ENCODE peak calls at places on chromosome 1, in seven cellular contexts. E is pancreas, C is hepatocyte, S is AG04450, D is DND-41, R is sigmoid colon, N is mesothelial cell of epicardium. G is an unnamed sample.

GRCh38 chr1:164660415-164661174 is 101.6 kb downstream of the PBX1 start:
- DNase-seq in E (peak), C (no peak), S (no peak), D (peak), R (no peak), N (no peak), G (no peak)

GRCh38 chr1:28322209-28322608 is 6.6 kb upstream of the MED18 start:
- DNase-seq in E (peak), C (peak), S (no peak), D (no peak), R (no peak), N (no peak), G (no peak)

GRCh38 chr1:30778979-30779293 is 21.4 kb upstream of the LAPTM5 start:
- DNase-seq in E (no peak), C (no peak), S (no peak), D (no peak), R (no peak), N (no peak), G (no peak)

GRCh38 chr1:26412180-26412840 is 1.7 kb downstream of the LIN28A start:
- DNase-seq in E (no peak), C (no peak), S (no peak), D (no peak), R (no peak), N (no peak), G (no peak)

GRCh38 chr1:241413386-241413785 is 56.4 kb upstream of the RGS7 start:
- DNase-seq in E (no peak), C (no peak), S (peak), D (no peak), R (no peak), N (no peak), G (peak)

GRCh38 chr1:32966900-32967299 is 2.3 kb upstream of the RNF19B start:
- DNase-seq in E (no peak), C (no peak), S (no peak), D (no peak), R (no peak), N (no peak), G (no peak)

GRCh38 chr1:198651685-198652400 is 13.0 kb downstream of the PTPRC start:
- DNase-seq in E (no peak), C (no peak), S (no peak), D (no peak), R (no peak), N (no peak), G (no peak)

GRCh38 chr1:87916965-87917364 is 588.3 kb downstream of the LMO4 start:
- DNase-seq in E (no peak), C (no peak), S (no peak), D (no peak), R (no peak), N (no peak), G (no peak)

GRCh38 chr1:182588460-182589396 is at the start of gene RNASEL:
- DNase-seq in E (peak), C (peak), S (peak), D (peak), R (peak), N (peak), G (peak)

GRCh38 chr1:55781944-55782482 is 566.8 kb upstream of the USP24 start:
- DNase-seq in E (no peak), C (peak), S (peak), D (no peak), R (peak), N (no peak), G (no peak)

GRCh38 chr1:18991585-18991984 is 35.1 kb upstream of the IFFO2 start:
- DNase-seq in E (no peak), C (no peak), S (no peak), D (no peak), R (peak), N (no peak), G (no peak)
- TF ChIP-seq CTCF in E (no peak), C (no peak), S (no peak), D (no peak), R (no peak), N (no peak), G (no peak)

GRCh38 chr1:169699769-169700168 is 11.7 kb downstream of the SELL start:
- DNase-seq in E (no peak), C (no peak), S (no peak), D (no peak), R (no peak), N (no peak), G (no peak)
- TF ChIP-seq CTCF in E (no peak), C (no peak), S (no peak), D (peak), R (no peak), N (no peak), G (no peak)

GRCh38 chr1:2538376-2538775 is 8.3 kb upstream of the HES5 start:
- DNase-seq in E (no peak), C (no peak), S (no peak), D (no peak), R (no peak), N (no peak), G (no peak)

GRCh38 chr1:2540816-2541492 is 10.9 kb upstream of the HES5 start:
- DNase-seq in E (no peak), C (no peak), S (no peak), D (peak), R (no peak), N (no peak), G (no peak)

GRCh38 chr1:2537785-2538115 is 7.7 kb upstream of the HES5 start:
- DNase-seq in E (no peak), C (no peak), S (no peak), D (no peak), R (no peak), N (no peak), G (no peak)

GRCh38 chr1:2538872-2539271 is 8.8 kb upstream of the HES5 start:
- DNase-seq in E (no peak), C (no peak), S (no peak), D (no peak), R (no peak), N (no peak), G (no peak)

GRCh38 chr1:2539312-2539907 is 9.3 kb upstream of the HES5 start:
- DNase-seq in E (no peak), C (no peak), S (no peak), D (no peak), R (no peak), N (no peak), G (no peak)
- TF ChIP-seq CTCF in E (no peak), C (no peak), S (peak), D (peak), R (no peak), N (peak), G (peak)

GRCh38 chr1:221724931-221725605 is 16.8 kb downstream of the DUSP10 start:
- DNase-seq in E (no peak), C (no peak), S (no peak), D (no peak), R (no peak), N (no peak), G (no peak)

GRCh38 chr1:221723918-221724263 is 18.0 kb downstream of the DUSP10 start:
- DNase-seq in E (no peak), C (no peak), S (no peak), D (no peak), R (no peak), N (no peak), G (no peak)

GRCh38 chr1:221726331-221726692 is 15.6 kb downstream of the DUSP10 start:
- DNase-seq in E (no peak), C (no peak), S (no peak), D (no peak), R (no peak), N (no peak), G (no peak)

GRCh38 chr1:221727146-221728036 is 14.5 kb downstream of the DUSP10 start:
- DNase-seq in E (no peak), C (no peak), S (no peak), D (no peak), R (no peak), N (no peak), G (no peak)

DNA sequence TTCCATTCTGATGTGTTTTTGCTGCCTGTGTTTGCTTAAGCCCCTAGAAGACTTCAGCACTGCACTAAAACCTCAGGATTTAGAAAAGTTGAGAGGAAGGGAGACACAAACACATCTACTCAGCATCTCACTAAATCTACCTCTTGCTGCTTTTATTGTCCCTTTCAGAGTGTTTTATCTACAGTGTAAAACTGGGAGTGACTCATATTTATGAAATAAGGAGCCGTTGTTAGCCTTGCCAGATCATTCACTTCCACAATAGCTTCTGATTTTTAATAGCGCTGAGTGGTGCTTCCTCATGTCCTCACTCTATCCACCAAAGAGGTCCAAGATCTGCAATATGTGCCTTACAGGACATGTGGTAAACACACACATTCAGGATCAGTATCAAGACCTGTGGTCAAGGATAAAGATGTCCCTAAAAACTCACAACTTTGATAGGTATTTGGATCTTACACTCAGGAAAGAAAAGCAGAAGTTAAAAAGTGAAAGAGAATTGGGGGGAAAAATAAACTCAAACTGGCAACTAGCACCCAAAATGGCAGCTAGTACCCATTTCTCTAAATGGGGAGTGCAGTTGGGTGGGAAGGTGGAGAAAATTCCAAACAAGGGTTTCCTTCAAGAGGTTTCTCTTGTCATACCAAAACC is 16.1 kb downstream of the DUSP10 start:
- DNase-seq in E (no peak), C (no peak), S (no peak), D (no peak), R (no peak), N (no peak), G (no peak)
- TF ChIP-seq CTCF in E (no peak), C (no peak), S (no peak), D (no peak), R (no peak), N (no peak), G (no peak)

DNA sequence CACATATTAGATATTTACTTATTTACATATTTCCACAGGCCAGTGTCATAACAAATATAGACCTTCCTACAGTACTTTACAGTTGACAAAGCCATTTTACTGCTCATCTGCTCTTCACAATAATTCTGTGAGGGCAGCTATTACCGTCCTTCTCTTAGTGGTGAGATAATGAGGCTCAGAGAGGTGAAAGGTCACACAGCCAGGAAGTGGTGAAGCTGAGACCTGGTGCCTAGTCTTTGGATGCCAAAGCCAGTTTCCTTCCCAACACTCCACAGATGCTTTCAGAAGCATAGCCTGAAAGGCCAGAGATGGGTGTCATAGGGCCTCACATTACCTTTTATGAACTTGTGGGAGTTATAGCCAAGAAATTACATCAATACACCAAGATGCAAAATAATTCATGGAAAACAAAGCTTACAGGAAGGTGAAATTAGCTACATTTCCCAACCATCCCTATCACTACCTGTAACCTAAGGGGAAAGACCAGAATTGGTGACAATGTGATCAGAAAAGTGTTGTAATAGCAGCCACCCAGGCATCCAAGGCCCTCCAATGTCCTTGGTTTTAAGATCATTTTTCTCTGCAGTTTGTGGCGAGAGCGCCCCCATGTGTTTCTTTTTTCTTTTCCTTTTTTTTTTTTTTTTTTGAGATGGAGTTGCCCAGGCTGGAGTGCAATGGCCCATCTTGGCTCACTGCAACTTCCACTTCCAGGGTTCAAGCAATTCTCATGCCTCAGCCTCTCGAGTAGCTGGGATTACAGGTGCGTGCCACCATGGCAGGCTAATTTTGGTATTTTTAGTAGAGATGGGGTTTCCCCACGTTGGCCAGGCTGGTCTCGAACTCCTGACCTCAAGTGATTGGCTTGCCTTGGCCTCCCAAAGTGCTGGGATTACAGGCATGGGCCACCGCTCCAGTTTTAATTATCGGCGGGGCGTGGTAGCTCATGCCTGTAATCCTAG is 26.5 kb upstream of the RPL11 start:
- DNase-seq in E (no peak), C (no peak), S (no peak), D (no peak), R (no peak), N (no peak), G (peak)
- TF ChIP-seq CTCF in E (no peak), C (no peak), S (peak), D (peak), R (no peak), N (peak), G (peak)

GRCh38 chr1:79364896-79365295 is 358.4 kb upstream of the ADGRL4 start:
- DNase-seq in E (no peak), C (no peak), S (no peak), D (no peak), R (no peak), N (no peak), G (no peak)

GRCh38 chr1:79362470-79362869 is 355.9 kb upstream of the ADGRL4 start:
- DNase-seq in E (no peak), C (no peak), S (no peak), D (no peak), R (no peak), N (no peak), G (no peak)
- TF ChIP-seq CTCF in E (no peak), C (no peak), S (no peak), D (no peak), R (no peak), N (peak), G (no peak)

DNA sequence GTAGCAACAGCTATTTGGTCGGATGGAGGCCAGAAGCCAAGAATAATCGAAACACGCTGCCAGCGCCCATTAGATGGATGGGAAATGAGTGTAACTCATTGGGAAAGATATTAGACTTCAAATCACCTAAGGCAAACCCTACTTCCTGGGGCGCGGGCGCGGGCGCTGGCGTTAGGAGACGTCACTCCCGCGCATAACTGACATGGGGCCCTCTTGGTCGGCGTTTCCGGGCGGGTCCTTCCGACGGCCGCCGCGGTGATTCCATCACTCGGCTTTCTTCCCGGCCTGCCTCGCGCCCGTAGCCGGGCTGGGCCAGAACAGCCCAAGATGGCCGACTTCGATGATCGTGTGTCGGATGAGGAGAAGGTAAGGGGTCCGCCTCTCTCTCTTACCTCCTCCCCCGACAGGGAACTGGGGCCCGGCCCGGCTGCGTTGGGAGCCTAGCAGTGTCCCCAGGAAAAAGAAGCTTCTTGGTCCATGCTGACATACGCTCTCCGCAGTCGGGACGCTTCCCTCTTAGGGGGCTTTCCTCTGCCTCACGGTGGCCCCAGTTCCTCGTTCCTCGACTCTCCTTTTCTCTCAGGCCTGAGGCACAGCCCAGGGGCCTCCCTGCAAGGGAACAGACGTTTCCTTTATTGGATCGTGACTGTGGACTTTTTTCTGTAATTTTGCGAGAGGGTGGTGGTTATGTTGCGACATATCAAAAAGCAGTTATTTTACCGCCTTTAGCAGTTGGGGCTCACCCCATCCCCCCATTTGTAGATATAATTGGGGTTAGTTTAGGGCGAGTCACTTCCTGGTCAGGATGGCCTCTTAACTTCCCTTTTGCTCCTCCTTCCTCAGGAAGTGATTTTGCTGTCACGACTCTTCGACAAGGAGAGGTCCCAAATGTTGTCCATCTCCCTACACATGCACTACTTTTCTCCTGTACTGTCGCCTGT is at the start of gene CAPZA1:
- DNase-seq in E (peak), C (peak), S (peak), D (peak), R (peak), N (peak), G (peak)
- TF ChIP-seq CTCF in E (no peak), C (no peak), S (no peak), D (no peak), R (no peak), N (no peak), G (no peak)

DNA sequence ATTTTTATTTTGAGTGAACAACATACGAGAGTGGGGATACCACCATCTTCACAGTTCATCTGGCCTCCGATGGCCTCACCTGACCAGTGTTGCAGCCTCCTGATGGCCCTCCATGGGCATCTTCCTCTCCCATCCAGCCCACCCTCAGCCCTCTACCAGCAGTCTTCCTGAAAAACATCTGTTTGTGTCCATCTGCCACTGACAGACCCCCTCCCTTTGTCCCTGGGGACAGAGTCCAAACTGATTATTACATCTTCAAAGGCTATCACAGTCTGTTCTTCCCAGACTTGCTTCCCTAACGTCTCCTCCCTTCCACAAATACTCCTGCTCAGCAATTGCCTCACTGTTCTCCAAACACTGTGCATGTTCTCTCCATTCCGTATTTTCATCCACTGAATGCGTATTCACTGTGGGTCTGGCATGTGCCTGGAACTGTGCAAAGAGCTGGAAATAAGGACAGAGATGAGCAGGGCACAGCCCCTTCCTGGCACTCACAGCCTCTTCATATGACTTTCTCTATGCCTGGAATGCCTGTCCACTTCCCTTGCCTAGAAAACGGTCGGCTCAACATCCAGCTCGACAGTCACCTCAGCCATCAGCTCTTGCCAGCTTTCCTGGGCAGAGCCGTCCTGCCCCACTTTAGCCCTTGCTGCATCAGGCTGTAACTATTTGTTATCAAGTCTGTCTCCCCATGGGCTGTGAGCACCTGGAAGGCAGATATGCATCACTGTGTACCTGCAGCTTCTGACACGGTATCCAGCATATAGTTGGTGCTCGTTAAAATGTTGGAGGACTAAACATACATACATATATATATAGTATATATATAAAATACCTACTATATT is 8.3 kb upstream of the ATF3 start:
- DNase-seq in E (no peak), C (no peak), S (no peak), D (no peak), R (no peak), N (no peak), G (no peak)
- TF ChIP-seq CTCF in E (no peak), C (no peak), S (no peak), D (no peak), R (no peak), N (no peak), G (no peak)

DNA sequence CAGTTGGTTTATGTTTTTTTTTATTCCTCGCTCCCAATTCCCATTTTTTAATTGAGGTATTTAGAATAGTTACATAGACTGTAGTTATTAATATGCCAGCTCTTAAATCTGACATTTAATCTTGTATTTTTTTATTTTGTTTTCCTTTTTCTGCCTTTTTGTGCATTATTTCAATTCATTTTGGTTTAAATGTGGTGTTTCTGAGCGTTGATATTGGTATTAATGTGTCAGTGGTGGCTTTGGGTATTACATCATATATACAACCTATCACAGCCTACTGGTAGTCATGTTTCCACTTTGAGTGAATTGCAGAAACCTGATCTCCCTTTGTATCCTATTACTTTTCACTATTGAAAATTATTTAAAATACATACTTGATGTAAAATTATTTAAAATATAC is 1027.3 kb downstream of the KCNT2 start:
- DNase-seq in E (no peak), C (no peak), S (no peak), D (no peak), R (no peak), N (no peak), G (no peak)
- TF ChIP-seq CTCF in E (no peak), C (no peak), S (peak), D (no peak), R (no peak), N (peak), G (no peak)

DNA sequence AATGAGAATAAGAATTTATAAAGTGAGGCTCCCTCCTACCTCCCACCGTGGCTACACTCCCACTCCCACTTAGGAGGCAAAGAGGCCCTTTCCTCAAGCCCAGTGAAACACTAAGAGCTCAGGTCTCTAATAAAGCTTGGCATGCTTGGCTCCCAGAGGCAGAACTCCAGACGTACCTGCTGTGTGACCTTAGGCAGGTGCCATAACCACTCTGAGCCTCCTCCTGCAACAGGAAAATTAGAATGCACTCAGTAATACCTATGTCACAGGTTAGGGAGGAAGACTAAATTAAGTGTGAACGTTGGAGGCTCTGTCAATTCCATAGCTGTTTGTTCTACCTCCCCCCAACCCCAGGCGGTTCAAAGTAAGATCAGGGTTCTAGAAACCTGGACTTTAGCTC is 16.5 kb upstream of the SLC26A9 start:
- DNase-seq in E (no peak), C (no peak), S (no peak), D (no peak), R (no peak), N (no peak), G (no peak)
- TF ChIP-seq CTCF in E (no peak), C (no peak), S (no peak), D (no peak), R (no peak), N (no peak), G (no peak)

G was measured in endothelial cell of umbilical vein.